ENCODE peak calls at places on chromosomes 2 and 18, in seven cellular contexts. V, Y, G, F, C, L and T are unnamed samples.

GRCh38 chr2:230602562-230603230 is 109.9 kb upstream of the CAB39 start:
- DNase-seq in V (peak), Y (no peak), G (no peak), F (peak), C (no peak), L (no peak), T (no peak)

GRCh38 chr2:128343459-128343858 is 24.8 kb upstream of the HS6ST1 start:
- DNase-seq in V (no peak), Y (no peak), G (no peak), F (no peak), C (no peak), L (no peak), T (no peak)

GRCh38 chr2:45709137-45709536 is 57.7 kb downstream of the PRKCE start:
- DNase-seq in V (no peak), Y (no peak), G (no peak), F (no peak), C (no peak), L (no peak), T (no peak)

GRCh38 chr2:111140815-111141214 is 20.1 kb downstream of the BCL2L11 start:
- DNase-seq in V (no peak), Y (no peak), G (no peak), F (no peak), C (no peak), L (no peak), T (no peak)

GRCh38 chr2:203675086-203675485 is 31.4 kb upstream of the CD28 start:
- DNase-seq in V (no peak), Y (peak), G (no peak), F (no peak), C (no peak), L (no peak), T (no peak)

GRCh38 chr2:227466887-227467285 is 5.1 kb upstream of the AGFG1 start:
- DNase-seq in V (no peak), Y (no peak), G (no peak), F (no peak), C (no peak), L (no peak), T (no peak)

GRCh38 chr2:64649626-64650025 is 4.1 kb downstream of the SERTAD2 start:
- DNase-seq in V (no peak), Y (no peak), G (peak), F (no peak), C (no peak), L (no peak), T (no peak)

GRCh38 chr2:16014041-16014787 is 73.9 kb downstream of the MYCN start:
- DNase-seq in V (no peak), Y (no peak), G (peak), F (no peak), C (peak), L (no peak), T (no peak)

GRCh38 chr2:82913566-82913965 is 1545.5 kb downstream of the SUCLG1 start:
- DNase-seq in V (no peak), Y (no peak), G (no peak), F (no peak), C (no peak), L (no peak), T (no peak)

GRCh38 chr18:79965119-79965902 is 868 bp downstream of the HSBP1L1 start:
- DNase-seq in V (no peak), Y (peak), G (no peak), F (no peak), C (no peak), L (no peak), T (no peak)

GRCh38 chr2:317501-318424 is 29.9 kb upstream of the ALKAL2 start:
- DNase-seq in V (no peak), Y (no peak), G (peak), F (no peak), C (no peak), L (peak), T (peak)

GRCh38 chr2:40512246-40512645 is 60.4 kb upstream of the SLC8A1 start:
- DNase-seq in V (no peak), Y (no peak), G (no peak), F (no peak), C (no peak), L (no peak), T (no peak)

GRCh38 chr2:147485210-147485851 is 359.5 kb upstream of the ACVR2A start:
- DNase-seq in V (no peak), Y (no peak), G (no peak), F (no peak), C (no peak), L (no peak), T (no peak)

GRCh38 chr2:175003875-175004729 is 1.1 kb downstream of the CHN1 start:
- DNase-seq in V (no peak), Y (no peak), G (no peak), F (no peak), C (no peak), L (peak), T (no peak)

GRCh38 chr2:119491776-119492525 is 32.3 kb downstream of the SCTR start:
- DNase-seq in V (no peak), Y (peak), G (no peak), F (no peak), C (no peak), L (peak), T (no peak)